ENCODE peak calls at places on chromosomes 11 and 22, in six cellular contexts. R is thyroid gland, U is heart left ventricle, K is IMR-90, I is adrenal gland, J is HCT116. A is an unnamed sample.

GRCh38 chr11:115659061-115659963 is 155.1 kb upstream of the CADM1 start:
- DNase-seq in U (peak; percentile 76), I (no peak), R (peak; percentile 74), J (no peak), K (peak; percentile 41), A (no peak)

GRCh38 chr22:19823638-19824196 is 31.0 kb downstream of the GNB1L start:
- DNase-seq in J (no peak), K (no peak), U (no peak), I (peak; percentile 4), R (no peak), A (no peak)

GRCh38 chr11:72079776-72080325 is 491 bp downstream of the NUMA1 start:
- DNase-seq in I (no peak), U (no peak), R (no peak), K (no peak), J (no peak), A (no peak)

GRCh38 chr22:42716221-42716620 is 4.4 kb downstream of the A4GALT start:
- DNase-seq in J (no peak), U (no peak), K (no peak), I (no peak), R (no peak), A (no peak)

GRCh38 chr11:96925862-96926261 is 536.0 kb downstream of the JRKL start:
- DNase-seq in J (no peak), I (no peak), K (no peak), R (no peak), U (no peak), A (no peak)

GRCh38 chr11:122863704-122864326 is 18.7 kb upstream of the JHY start:
- DNase-seq in I (peak; percentile 50), J (peak; percentile 37), K (peak; percentile 50), R (peak; percentile 70), U (no peak), A (no peak)

GRCh38 chr11:76660533-76661305 is 9.8 kb downstream of the LRRC32 start:
- DNase-seq in I (no peak), R (peak; percentile 21), U (no peak), J (no peak), K (no peak), A (no peak)

GRCh38 chr11:64406221-64406946 is 47.4 kb downstream of the RPS6KA4 start:
- DNase-seq in K (peak; percentile 6), U (peak; percentile 78), I (no peak), R (no peak), J (no peak), A (no peak)

GRCh38 chr11:2265854-2266585 is 4.4 kb downstream of the ASCL2 start:
- DNase-seq in R (no peak), J (no peak), U (no peak), I (no peak), K (no peak), A (no peak)

GRCh38 chr11:118211006-118211405 is 13.8 kb downstream of the JAML start:
- DNase-seq in K (no peak), I (no peak), R (no peak), J (no peak), U (no peak), A (no peak)

GRCh38 chr11:33970984-33971466 is 79.1 kb upstream of the LMO2 start:
- DNase-seq in R (peak; percentile 19), K (peak; percentile 50), J (peak; percentile 64), U (no peak), I (peak; percentile 62), A (no peak)

GRCh38 chr11:94933225-94934130 is 39.9 kb downstream of the CWC15 start:
- DNase-seq in K (peak; percentile 97), I (peak; percentile 39), R (no peak), J (no peak), U (peak; percentile 52), A (no peak)

GRCh38 chr22:31561238-31561887 is 65.0 kb downstream of the SFI1 start:
- DNase-seq in I (peak; percentile 85), J (peak; percentile 68), K (peak; percentile 77), U (peak; percentile 74), R (peak; percentile 89), A (no peak)

GRCh38 chr11:12818333-12819015 is 144.3 kb downstream of the TEAD1 start:
- DNase-seq in J (no peak), I (no peak), K (peak; percentile 89), R (no peak), U (no peak), A (no peak)

GRCh38 chr22:29167032-29167911 is 38.4 kb upstream of the EMID1 start:
- DNase-seq in U (peak; percentile 29), I (no peak), K (no peak), J (no peak), R (no peak), A (no peak)

GRCh38 chr22:19429950-19430889 is 1.3 kb downstream of the HIRA start:
- DNase-seq in K (peak; percentile 78), J (no peak), R (peak; percentile 61), U (no peak), I (peak; percentile 64), A (no peak)

GRCh38 chr11:100753144-100753543 is 66.1 kb downstream of the ARHGAP42 start:
- DNase-seq in U (no peak), K (no peak), J (no peak), R (peak; percentile 19), I (no peak), A (no peak)

GRCh38 chr11:72599325-72600117 is 74.7 kb downstream of the PDE2A start:
- DNase-seq in J (no peak), I (peak; percentile 53), K (no peak), U (no peak), R (no peak), A (no peak)

GRCh38 chr22:44325718-44326548 is 13.2 kb upstream of the SHISAL1 start:
- DNase-seq in I (no peak), K (peak; percentile 64), J (no peak), U (no peak), R (no peak), A (no peak)

GRCh38 chr11:77471520-77472234 is 2.2 kb downstream of the PAK1 start:
- DNase-seq in J (no peak), I (no peak), R (peak; percentile 40), K (no peak), U (no peak), A (no peak)

GRCh38 chr11:57453543-57454177 is 6.7 kb upstream of the RTN4RL2 start:
- DNase-seq in K (no peak), U (no peak), J (no peak), I (no peak), R (no peak), A (no peak)

GRCh38 chr11:7098235-7098832 is 9.5 kb downstream of the RBMXL2 start:
- DNase-seq in I (no peak), U (no peak), R (no peak), K (peak; percentile 46), J (peak; percentile 50), A (no peak)

GRCh38 chr11:88522624-88523361 is 185.3 kb upstream of the CTSC start:
- DNase-seq in J (no peak), U (no peak), R (no peak), K (no peak), I (no peak), A (no peak)

GRCh38 chr11:117583063-117583801 is 213.8 kb downstream of the DSCAML1 start:
- DNase-seq in U (no peak), K (no peak), J (no peak), I (no peak), R (peak; percentile 98), A (no peak)

GRCh38 chr11:19982761-19983495 is 177.3 kb downstream of the DBX1 start:
- DNase-seq in U (no peak), I (no peak), K (peak; percentile 52), R (no peak), J (no peak), A (no peak)

GRCh38 chr11:2549080-2549479 is 104.3 kb downstream of the KCNQ1 start:
- DNase-seq in K (no peak), I (peak; percentile 13), R (no peak), U (peak; percentile 19), J (no peak), A (no peak)

GRCh38 chr11:122253541-122254317 is 137.7 kb upstream of the BLID start:
- DNase-seq in J (no peak), I (no peak), R (no peak), K (peak; percentile 52), U (no peak), A (no peak)

GRCh38 chr11:17473071-17473744 is 3.4 kb downstream of the ABCC8 start:
- DNase-seq in U (no peak), K (peak; percentile 7), J (peak; percentile 68), R (no peak), I (no peak), A (no peak)

GRCh38 chr11:78954261-78954660 is 379.6 kb upstream of the NARS2 start:
- DNase-seq in K (no peak), I (no peak), J (no peak), U (no peak), R (no peak), A (no peak)
- H3K4me1 ChIP-seq in K (peaks cover 13% of the 10 kb centered on the region), I (no peaks in the 10 kb centered on the region), J (no peaks in the 10 kb centered on the region), U (peaks cover 2% of the 10 kb centered on the region), R (peaks cover 7% of the 10 kb centered on the region), A (no peaks in the 10 kb centered on the region)

DNA sequence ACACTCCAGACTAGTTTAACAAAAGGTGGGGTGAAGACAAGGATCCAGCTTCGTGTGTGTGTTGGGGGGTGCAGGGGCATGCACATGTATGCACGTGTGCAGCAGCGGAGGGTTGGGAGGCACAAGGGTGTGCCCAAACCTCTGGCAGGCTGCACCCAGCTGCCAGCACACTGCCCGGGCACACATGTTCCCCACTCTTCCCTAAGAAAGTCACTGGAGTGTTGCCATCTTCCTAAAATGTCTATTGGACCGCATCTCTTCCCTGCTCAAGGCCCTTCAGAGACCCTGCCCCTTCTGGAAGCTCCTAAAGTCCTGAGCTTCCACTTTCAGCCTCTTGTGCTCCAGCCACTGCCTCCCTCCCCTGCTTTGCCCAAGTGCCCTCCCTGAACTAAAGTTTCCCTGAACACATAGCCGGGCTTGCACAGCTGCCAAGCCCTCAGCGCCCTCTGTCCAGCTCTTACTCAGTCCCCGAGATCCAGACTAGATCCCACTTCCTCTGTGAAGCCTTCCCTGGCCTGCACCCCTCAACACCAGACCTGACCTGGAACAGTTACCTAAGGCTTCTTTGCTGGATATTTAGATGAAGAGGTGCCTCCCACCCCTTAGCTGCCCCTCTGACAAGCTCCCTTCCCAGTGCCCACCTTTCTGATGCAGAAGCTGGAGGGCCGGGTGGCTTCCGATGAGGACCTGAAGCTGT is 6.0 kb downstream of the CFL1 start:
- DNase-seq in K (no peak), I (no peak), R (no peak), J (no peak), U (no peak), A (no peak)
- TF ChIP-seq POLR2A in K (peak; percentile 5), I (no peak), R (no peak), J (no peak), U (no peak), A (no peak)

GRCh38 chr11:113331436-113331835 is 17.1 kb downstream of the TTC12 start:
- DNase-seq in K (no peak), I (no peak), R (no peak), U (no peak), J (no peak), A (no peak)

GRCh38 chr11:113332638-113333329 is 18.4 kb downstream of the TTC12 start:
- DNase-seq in J (no peak), I (no peak), K (no peak), U (no peak), R (no peak), A (no peak)

GRCh38 chr11:113334183-113334582 is 19.8 kb downstream of the TTC12 start:
- DNase-seq in U (no peak), R (no peak), J (no peak), K (no peak), I (no peak), A (no peak)

GRCh38 chr11:113331988-113332387 is 17.6 kb downstream of the TTC12 start:
- DNase-seq in U (no peak), R (no peak), I (no peak), K (no peak), J (no peak), A (no peak)

GRCh38 chr11:113329725-113330124 is 15.3 kb downstream of the TTC12 start:
- DNase-seq in K (no peak), R (no peak), J (no peak), I (no peak), U (no peak), A (no peak)
- H3K4me1 ChIP-seq in K (no peaks in the 10 kb centered on the region), R (no peaks in the 10 kb centered on the region), J (peaks cover 5% of the 10 kb centered on the region), I (no peaks in the 10 kb centered on the region), U (no peaks in the 10 kb centered on the region), A (no peaks in the 10 kb centered on the region)

GRCh38 chr11:44916797-44917196 is 33.9 kb downstream of the TP53I11 start:
- DNase-seq in K (no peak), J (no peak), R (no peak), I (peak; percentile 39), U (no peak), A (no peak)
- TF ChIP-seq POLR2A in K (no peak), J (no peak), R (no peak), I (no peak), U (no peak), A (no peak)

A was measured in esophagus squamous epithelium.